ENCODE peak calls at places on chromosomes 5 and 9, in eight cellular contexts. X, T, J, M, A, W, O and B are unnamed samples.

GRCh38 chr9:113520109-113520642 is 56.6 kb downstream of the RGS3 start:
- DNase-seq in X (peak), W (peak), M (peak), J (no peak), A (no peak), O (peak), T (no peak), B (no peak)

GRCh38 chr5:61951295-61951694 is 354.7 kb upstream of the KIF2A start:
- DNase-seq in O (no peak), J (no peak), W (no peak), A (no peak), M (no peak), X (no peak), T (peak), B (no peak)

GRCh38 chr9:137534256-137535119 is 15.7 kb downstream of the PNPLA7 start:
- DNase-seq in X (peak), A (peak), O (peak), M (no peak), J (peak), W (peak), T (peak), B (peak)

GRCh38 chr5:24816206-24816605 is 171.4 kb upstream of the CDH10 start:
- DNase-seq in X (no peak), T (no peak), O (no peak), A (no peak), W (no peak), M (no peak), J (no peak), B (no peak)

GRCh38 chr5:2674456-2674855 is 77.0 kb downstream of the IRX2 start:
- DNase-seq in J (no peak), T (no peak), A (no peak), X (no peak), W (no peak), O (no peak), M (no peak), B (no peak)

GRCh38 chr5:116964438-116964837 is 389.8 kb upstream of the SEMA6A start:
- DNase-seq in X (no peak), O (no peak), M (no peak), T (no peak), J (no peak), A (no peak), W (no peak), B (no peak)

GRCh38 chr5:53095931-53096525 is 13.5 kb downstream of the MOCS2 start:
- DNase-seq in W (peak), O (peak), M (peak), J (peak), T (peak), X (peak), A (peak), B (peak)

GRCh38 chr9:98775831-98776441 is 20.4 kb downstream of the ANKS6 start:
- DNase-seq in A (peak), O (peak), T (peak), W (peak), J (peak), M (no peak), X (no peak), B (peak)

GRCh38 chr9:100933656-100934055 is 94.9 kb upstream of the PLPPR1 start:
- DNase-seq in W (peak), J (no peak), X (peak), O (no peak), M (no peak), T (no peak), A (no peak), B (no peak)

GRCh38 chr9:110099236-110099741 is 108.7 kb downstream of the C9orf152 start:
- DNase-seq in A (no peak), W (peak), M (no peak), T (no peak), J (no peak), O (no peak), X (no peak), B (peak)

GRCh38 chr5:127011151-127011550 is 19.2 kb downstream of the MARCHF3 start:
- DNase-seq in X (peak), W (peak), O (no peak), J (no peak), T (no peak), M (no peak), A (no peak), B (no peak)

GRCh38 chr5:73540192-73540591 is 25.2 kb downstream of the ANKRA2 start:
- DNase-seq in J (no peak), A (no peak), M (no peak), T (no peak), X (peak), O (no peak), W (peak), B (no peak)

GRCh38 chr5:54211912-54212311 is 98.5 kb downstream of the ARL15 start:
- DNase-seq in X (no peak), O (no peak), A (no peak), M (no peak), T (no peak), J (no peak), W (no peak), B (no peak)

GRCh38 chr5:141567513-141568117 is 51.2 kb downstream of the DIAPH1 start:
- DNase-seq in J (peak), A (peak), W (no peak), M (no peak), T (peak), X (peak), O (peak), B (peak)

GRCh38 chr9:91643474-91644102 is 220.0 kb upstream of the NFIL3 start:
- DNase-seq in O (no peak), T (no peak), M (no peak), A (peak), X (no peak), J (no peak), W (no peak), B (no peak)

GRCh38 chr5:14326035-14326909 is 183.1 kb downstream of the TRIO start:
- DNase-seq in O (no peak), M (no peak), J (peak), A (peak), W (peak), X (no peak), T (peak), B (no peak)

GRCh38 chr5:52709171-52709925 is 78.4 kb upstream of the ITGA1 start:
- DNase-seq in T (peak), O (no peak), X (no peak), M (no peak), A (no peak), W (peak), J (no peak), B (no peak)

GRCh38 chr9:127066775-127067111 is 55.7 kb downstream of the ANGPTL2 start:
- DNase-seq in T (no peak), A (no peak), X (no peak), W (no peak), O (no peak), M (no peak), J (no peak), B (no peak)

GRCh38 chr5:132859889-132860437 is 6.3 kb downstream of the GDF9 start:
- DNase-seq in X (no peak), O (no peak), M (no peak), A (no peak), W (peak), T (no peak), J (no peak), B (no peak)

GRCh38 chr5:155699385-155699784 is 627.6 kb upstream of the SGCD start:
- DNase-seq in A (peak), X (no peak), M (no peak), J (no peak), W (no peak), O (no peak), T (no peak), B (no peak)

GRCh38 chr9:36191290-36191645 is 547 bp downstream of the CLTA start:
- DNase-seq in X (no peak), O (peak), M (peak), W (no peak), J (no peak), T (peak), A (peak), B (no peak)

GRCh38 chr9:16335788-16336580 is 534.5 kb downstream of the BNC2 start:
- DNase-seq in J (no peak), M (no peak), O (no peak), A (no peak), T (no peak), X (peak), W (peak), B (no peak)

GRCh38 chr9:69171049-69171448 is 3.0 kb upstream of the TJP2 start:
- DNase-seq in X (peak), M (no peak), T (peak), O (no peak), J (no peak), A (no peak), W (peak), B (no peak)

GRCh38 chr5:1868886-1869285 is 13.8 kb downstream of the IRX4 start:
- DNase-seq in O (no peak), W (no peak), X (no peak), A (no peak), T (no peak), M (no peak), J (no peak), B (no peak)

GRCh38 chr9:2017459-2018161 is 2.5 kb downstream of the SMARCA2 start:
- DNase-seq in A (peak), M (peak), X (peak), J (no peak), T (peak), W (peak), O (peak), B (peak)

GRCh38 chr9:121620777-121621437 is 30.5 kb upstream of the DAB2IP start:
- DNase-seq in J (no peak), T (peak), W (no peak), A (peak), M (no peak), O (no peak), X (no peak), B (peak)

GRCh38 chr9:76883341-76883740 is 22.6 kb downstream of the PRUNE2 start:
- DNase-seq in J (no peak), M (no peak), T (no peak), X (no peak), O (no peak), A (no peak), W (no peak), B (no peak)

GRCh38 chr9:136700959-136701664 is 11.3 kb upstream of the DIPK1B start:
- DNase-seq in X (peak), J (no peak), W (no peak), O (peak), A (no peak), T (no peak), M (peak), B (no peak)

GRCh38 chr5:138054863-138055558 is 22.1 kb upstream of the FAM13B start:
- DNase-seq in T (no peak), A (no peak), O (no peak), X (no peak), M (no peak), J (no peak), W (peak), B (no peak)

GRCh38 chr5:61200582-61201155 is 38.4 kb upstream of the SMIM15 start:
- DNase-seq in A (no peak), J (no peak), T (no peak), M (no peak), X (no peak), W (peak), O (no peak), B (no peak)

GRCh38 chr5:24094081-24094480 is 550.7 kb downstream of the CDH10 start:
- DNase-seq in J (no peak), W (peak), O (no peak), X (no peak), M (no peak), A (no peak), T (no peak), B (no peak)

GRCh38 chr9:12855066-12855465 is 80.2 kb downstream of the LURAP1L start:
- DNase-seq in J (no peak), X (no peak), O (no peak), M (no peak), T (no peak), A (no peak), W (no peak), B (no peak)

GRCh38 chr5:98793223-98793622 is 19.8 kb downstream of the RGMB start:
- DNase-seq in W (no peak), J (no peak), M (no peak), O (no peak), A (no peak), T (no peak), X (no peak), B (no peak)

GRCh38 chr9:126672634-126673284 is 59.0 kb downstream of the LMX1B start:
- DNase-seq in M (no peak), O (no peak), X (no peak), J (no peak), A (no peak), T (no peak), W (no peak), B (no peak)